ENCODE peak calls at places on chromosomes 11 and 22, in eight cellular contexts. B is HCT116, M is ovary, T is uterus, X is thyroid gland, S is stomach, V is A549, U is transverse colon. N is an unnamed sample. For H3K4me1, the result is how much of the 10 kb centered on the place peaks cover.

GRCh38 chr22:31148953-31149627 is 8.8 kb upstream of the PLA2G3 start:
- DNase-seq in B (peak), M (peak), T (peak), X (peak), S (peak), V (peak), U (peak), N (peak)

GRCh38 chr11:114787126-114787525 is 108.8 kb downstream of the NXPE2 start:
- DNase-seq in B (no peak), M (no peak), T (no peak), X (no peak), S (no peak), V (no peak), U (no peak), N (no peak)

GRCh38 chr22:38699784-38700183 is 959 bp downstream of the JOSD1 start:
- DNase-seq in B (no peak), M (no peak), T (no peak), X (no peak), S (no peak), V (no peak), U (no peak), N (peak)

GRCh38 chr11:93537767-93538261 is 5.4 kb downstream of the SMCO4 start:
- DNase-seq in B (no peak), M (no peak), T (peak), X (peak), S (peak), V (no peak), U (no peak), N (peak)

GRCh38 chr22:50524664-50525103 is 714 bp downstream of the SCO2 start:
- DNase-seq in B (no peak), M (no peak), T (no peak), X (no peak), S (no peak), V (no peak), U (no peak), N (no peak)

GRCh38 chr11:720642-721346 is 14.8 kb downstream of the EPS8L2 start:
- DNase-seq in B (no peak), M (peak), T (peak), X (no peak), S (peak), V (no peak), U (peak), N (no peak)

GRCh38 chr22:36332623-36333331 is 55.0 kb downstream of the MYH9 start:
- DNase-seq in B (no peak), M (no peak), T (no peak), X (peak), S (peak), V (no peak), U (peak), N (no peak)

GRCh38 chr22:41057076-41057475 is 35.3 kb upstream of the EP300 start:
- DNase-seq in B (no peak), M (no peak), T (no peak), X (no peak), S (no peak), V (no peak), U (no peak), N (no peak)

GRCh38 chr11:78037825-78038620 is 14.9 kb upstream of the KCTD14 start:
- DNase-seq in B (no peak), M (no peak), T (no peak), X (no peak), S (no peak), V (no peak), U (no peak), N (no peak)

GRCh38 chr22:42673898-42674390 is 24.8 kb upstream of the CYB5R3 start:
- DNase-seq in B (no peak), M (no peak), T (no peak), X (no peak), S (no peak), V (no peak), U (no peak), N (no peak)

GRCh38 chr11:23423119-23423518 is 562.8 kb upstream of the CCDC179 start:
- DNase-seq in B (no peak), M (no peak), T (no peak), X (no peak), S (no peak), V (no peak), U (no peak), N (no peak)

GRCh38 chr22:27834364-27835185 is 33.0 kb upstream of the MN1 start:
- DNase-seq in B (no peak), M (peak), T (no peak), X (no peak), S (no peak), V (no peak), U (no peak), N (no peak)

GRCh38 chr22:43370045-43370444 is 26.9 kb upstream of the SCUBE1 start:
- DNase-seq in B (no peak), M (peak), T (no peak), X (no peak), S (no peak), V (no peak), U (no peak), N (no peak)

GRCh38 chr11:68469122-68469521 is 8.6 kb downstream of the PPP6R3 start:
- DNase-seq in B (no peak), M (no peak), T (no peak), X (no peak), S (no peak), V (no peak), U (no peak), N (no peak)

GRCh38 chr22:28142361-28142801 is 223.3 kb upstream of the PITPNB start:
- DNase-seq in B (no peak), M (no peak), T (no peak), X (no peak), S (no peak), V (no peak), U (no peak), N (peak)

GRCh38 chr11:15923169-15923568 is 433.2 kb downstream of the SOX6 start:
- DNase-seq in B (no peak), M (no peak), T (no peak), X (no peak), S (no peak), V (no peak), U (no peak), N (no peak)

GRCh38 chr22:36470162-36470993 is 11.1 kb downstream of the TXN2 start:
- DNase-seq in B (peak), M (peak), T (peak), X (peak), S (peak), V (peak), U (peak), N (peak)

GRCh38 chr11:110897035-110897434 is 184.8 kb upstream of the ARHGAP20 start:
- DNase-seq in B (no peak), M (no peak), T (no peak), X (no peak), S (no peak), V (no peak), U (no peak), N (no peak)

GRCh38 chr22:42991010-42991651 is 23.8 kb downstream of the PACSIN2 start:
- DNase-seq in B (no peak), M (no peak), T (no peak), X (no peak), S (no peak), V (no peak), U (peak), N (no peak)

GRCh38 chr11:61152816-61153592 is 8.2 kb downstream of the VPS37C start:
- DNase-seq in B (no peak), M (no peak), T (no peak), X (no peak), S (no peak), V (no peak), U (no peak), N (no peak)

GRCh38 chr11:25981998-25982397 is 349.9 kb upstream of the ANO3 start:
- DNase-seq in B (no peak), M (no peak), T (no peak), X (no peak), S (no peak), V (peak), U (no peak), N (no peak)

GRCh38 chr11:59178401-59178800 is 6.5 kb downstream of the DTX4 start:
- DNase-seq in B (no peak), M (no peak), T (no peak), X (no peak), S (no peak), V (no peak), U (no peak), N (no peak)

GRCh38 chr11:2214527-2215229 is 43.1 kb upstream of the TH start:
- DNase-seq in B (no peak), M (peak), T (no peak), X (no peak), S (no peak), V (no peak), U (no peak), N (no peak)

GRCh38 chr11:111063711-111064110 is 181.8 kb upstream of the POU2AF2 start:
- DNase-seq in B (no peak), M (no peak), T (no peak), X (no peak), S (no peak), V (no peak), U (no peak), N (no peak)

GRCh38 chr11:44632466-44633123 is 67.1 kb downstream of the CD82 start:
- DNase-seq in B (peak), M (peak), T (no peak), X (no peak), S (peak), V (peak), U (peak), N (peak)

GRCh38 chr22:29871684-29872083 is 11.3 kb upstream of the MTMR3 start:
- DNase-seq in B (no peak), M (no peak), T (peak), X (no peak), S (no peak), V (no peak), U (no peak), N (peak)

GRCh38 chr11:34620820-34621792 is at the start of gene EHF:
- DNase-seq in B (no peak), M (no peak), T (no peak), X (no peak), S (peak), V (no peak), U (peak), N (no peak)
- TF ChIP-seq POLR2A in B (no peak), M (no peak), T (no peak), X (no peak), S (no peak), V (no peak), U (peak), N (no peak)

DNA sequence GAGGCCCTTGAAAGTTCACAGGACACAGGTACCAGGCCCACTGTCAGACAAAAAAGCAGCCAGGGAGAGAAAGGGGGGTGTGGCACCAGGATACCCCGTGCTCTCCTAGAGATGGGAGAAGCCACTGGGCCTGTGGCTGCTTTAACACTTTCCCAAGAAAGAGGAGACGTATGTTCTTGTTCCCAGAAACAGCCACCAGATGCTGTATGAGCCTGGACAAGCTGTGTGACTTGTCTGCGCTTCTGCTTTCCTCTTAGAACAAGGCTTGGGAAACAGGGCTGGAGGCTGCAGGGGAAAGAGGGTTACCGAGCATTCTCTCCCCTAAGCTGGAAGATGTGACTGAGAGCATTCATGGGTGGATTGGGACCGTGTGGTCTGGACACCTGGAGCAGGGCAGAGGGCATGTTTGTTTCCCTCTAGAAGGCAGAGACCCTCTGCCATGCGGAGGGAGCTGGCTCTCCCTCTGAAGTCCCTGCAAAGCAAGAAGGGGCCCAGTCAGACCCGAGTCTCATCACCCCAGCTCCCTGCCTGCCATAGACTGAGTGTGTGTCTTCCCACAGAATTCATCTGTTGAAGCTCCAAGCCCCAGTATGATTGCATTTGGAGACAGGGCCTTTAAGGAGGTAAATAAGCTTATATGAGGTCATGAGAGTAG is 74.1 kb downstream of the TRIM29 start:
- DNase-seq in B (no peak), M (no peak), T (no peak), X (no peak), S (no peak), V (no peak), U (no peak), N (no peak)
- H3K4me3 ChIP-seq in B (no peak), M (no peak), T (no peak), X (no peak), S (no peak), V (no peak), U (no peak), N (no peak)

GRCh38 chr11:12382451-12382850 is 5.1 kb downstream of the PARVA start:
- DNase-seq in B (no peak), M (no peak), T (no peak), X (no peak), S (no peak), V (no peak), U (no peak), N (no peak)
- H3K4me1 ChIP-seq in B (under half), M (under half), T (under half), X (under half), S (half or more), V (under half), U (under half), N (under half)

GRCh38 chr11:65654375-65655349 is 8.1 kb downstream of the RELA start:
- DNase-seq in B (no peak), M (no peak), T (peak), X (no peak), S (no peak), V (no peak), U (peak), N (peak)

GRCh38 chr11:65652511-65653228 is 10.0 kb downstream of the RELA start:
- DNase-seq in B (peak), M (peak), T (peak), X (peak), S (peak), V (peak), U (peak), N (peak)

GRCh38 chr11:65655570-65656332 is 7.0 kb downstream of the RELA start:
- DNase-seq in B (no peak), M (no peak), T (no peak), X (no peak), S (no peak), V (no peak), U (peak), N (peak)

GRCh38 chr11:65651589-65652510 is 10.9 kb downstream of the RELA start:
- DNase-seq in B (no peak), M (peak), T (peak), X (peak), S (peak), V (no peak), U (peak), N (peak)

GRCh38 chr11:65653229-65654225 is 9.2 kb downstream of the RELA start:
- DNase-seq in B (no peak), M (peak), T (no peak), X (peak), S (peak), V (no peak), U (peak), N (peak)
- TF ChIP-seq POLR2A in B (no peak), M (no peak), T (no peak), X (no peak), S (no peak), V (no peak), U (peak), N (no peak)

GRCh38 chr22:23400286-23400981 is 179.7 kb downstream of the IGLL1 start:
- DNase-seq in B (no peak), M (no peak), T (no peak), X (no peak), S (no peak), V (no peak), U (no peak), N (no peak)

GRCh38 chr22:23402275-23403151 is 177.6 kb downstream of the IGLL1 start:
- DNase-seq in B (peak), M (peak), T (peak), X (peak), S (peak), V (peak), U (peak), N (peak)

GRCh38 chr22:23399367-23400285 is 180.5 kb downstream of the IGLL1 start:
- DNase-seq in B (no peak), M (peak), T (no peak), X (no peak), S (no peak), V (no peak), U (no peak), N (no peak)

GRCh38 chr22:23401910-23402274 is 178.2 kb downstream of the IGLL1 start:
- DNase-seq in B (no peak), M (peak), T (no peak), X (no peak), S (no peak), V (no peak), U (no peak), N (no peak)

GRCh38 chr22:23401111-23401909 is 178.8 kb downstream of the IGLL1 start:
- DNase-seq in B (no peak), M (peak), T (no peak), X (no peak), S (no peak), V (no peak), U (no peak), N (no peak)
- H3K4me3 ChIP-seq in B (peak), M (no peak), T (no peak), X (no peak), S (no peak), V (no peak), U (peak), N (no peak)

GRCh38 chr11:13304655-13305340 is 27.2 kb downstream of the BMAL1 start:
- DNase-seq in B (no peak), M (no peak), T (no peak), X (no peak), S (no peak), V (no peak), U (no peak), N (peak)
- H3K4me1 ChIP-seq in B (under half), M (under half), T (under half), X (under half), S (half or more), V (under half), U (under half), N (under half)